ENCODE peak calls at places on chromosomes 16 and 17, in four cellular contexts. One of them, this sample, is unnamed.

GRCh38 chr17:16986391-16986790 is 14.5 kb upstream of the TNFRSF13B start:
- DNase-seq in PC-3: peak; percentile 36
- DNase-seq in mammary epithelial cell: no peak
- DNase-seq in IMR-90: peak; percentile 52
- DNase-seq in this sample: no peak

GRCh38 chr17:2042355-2042929 is 620 bp downstream of the OVCA2 start:
- DNase-seq in PC-3: no peak
- DNase-seq in mammary epithelial cell: no peak
- DNase-seq in IMR-90: no peak
- DNase-seq in this sample: no peak

GRCh38 chr16:11138769-11139623 is 117.0 kb downstream of the SOCS1 start:
- DNase-seq in PC-3: no peak
- DNase-seq in mammary epithelial cell: no peak
- DNase-seq in IMR-90: peak; percentile 44
- DNase-seq in this sample: no peak

GRCh38 chr17:10063730-10064221 is 134.6 kb downstream of the GAS7 start:
- DNase-seq in PC-3: no peak
- DNase-seq in mammary epithelial cell: no peak
- DNase-seq in IMR-90: peak; percentile 31
- DNase-seq in this sample: no peak

GRCh38 chr17:48588074-48588415 is 2.0 kb downstream of the HOXB3 start:
- DNase-seq in PC-3: no peak
- DNase-seq in mammary epithelial cell: no peak
- DNase-seq in IMR-90: no peak
- DNase-seq in this sample: no peak

GRCh38 chr17:43399839-43400328 is 1.1 kb downstream of the ARL4D start:
- DNase-seq in PC-3: no peak
- DNase-seq in mammary epithelial cell: no peak
- DNase-seq in IMR-90: no peak
- DNase-seq in this sample: no peak

GRCh38 chr16:23962001-23962400 is 126.2 kb downstream of the PRKCB start:
- DNase-seq in PC-3: no peak
- DNase-seq in mammary epithelial cell: no peak
- DNase-seq in IMR-90: no peak
- DNase-seq in this sample: no peak

GRCh38 chr17:42866631-42867575 is 15.9 kb downstream of the AOC3 start:
- DNase-seq in PC-3: no peak
- DNase-seq in mammary epithelial cell: no peak
- DNase-seq in IMR-90: no peak
- DNase-seq in this sample: no peak

GRCh38 chr17:4511199-4511932 is 12.7 kb downstream of the SPNS2 start:
- DNase-seq in PC-3: no peak
- DNase-seq in mammary epithelial cell: no peak
- DNase-seq in IMR-90: no peak
- DNase-seq in this sample: no peak

GRCh38 chr17:58615768-58616659 is 75.8 kb downstream of the TEX14 start:
- DNase-seq in PC-3: no peak
- DNase-seq in mammary epithelial cell: no peak
- DNase-seq in IMR-90: no peak
- DNase-seq in this sample: no peak

GRCh38 chr17:76612977-76613851 is 27.6 kb upstream of the ST6GALNAC2 start:
- DNase-seq in PC-3: no peak
- DNase-seq in mammary epithelial cell: peak; percentile 72
- DNase-seq in IMR-90: no peak
- DNase-seq in this sample: peak; percentile 94
- H3K4me3 ChIP-seq in PC-3: no peak overlapping the region
- H3K4me3 ChIP-seq in mammary epithelial cell: no peak overlapping the region
- H3K4me3 ChIP-seq in IMR-90: no peak overlapping the region
- H3K4me3 ChIP-seq in this sample: no peak overlapping the region

GRCh38 chr16:83967091-83967490 is 953 bp upstream of the NECAB2 start:
- DNase-seq in PC-3: no peak
- DNase-seq in mammary epithelial cell: no peak
- DNase-seq in IMR-90: no peak
- DNase-seq in this sample: no peak

GRCh38 chr16:83965444-83966152 is 2.4 kb upstream of the NECAB2 start:
- DNase-seq in PC-3: no peak
- DNase-seq in mammary epithelial cell: no peak
- DNase-seq in IMR-90: no peak
- DNase-seq in this sample: no peak

GRCh38 chr16:83966153-83966696 is 1.8 kb upstream of the NECAB2 start:
- DNase-seq in PC-3: no peak
- DNase-seq in mammary epithelial cell: no peak
- DNase-seq in IMR-90: no peak
- DNase-seq in this sample: no peak

GRCh38 chr16:83963277-83964119 is 4.5 kb upstream of the NECAB2 start:
- DNase-seq in PC-3: no peak
- DNase-seq in mammary epithelial cell: no peak
- DNase-seq in IMR-90: no peak
- DNase-seq in this sample: no peak

DNA sequence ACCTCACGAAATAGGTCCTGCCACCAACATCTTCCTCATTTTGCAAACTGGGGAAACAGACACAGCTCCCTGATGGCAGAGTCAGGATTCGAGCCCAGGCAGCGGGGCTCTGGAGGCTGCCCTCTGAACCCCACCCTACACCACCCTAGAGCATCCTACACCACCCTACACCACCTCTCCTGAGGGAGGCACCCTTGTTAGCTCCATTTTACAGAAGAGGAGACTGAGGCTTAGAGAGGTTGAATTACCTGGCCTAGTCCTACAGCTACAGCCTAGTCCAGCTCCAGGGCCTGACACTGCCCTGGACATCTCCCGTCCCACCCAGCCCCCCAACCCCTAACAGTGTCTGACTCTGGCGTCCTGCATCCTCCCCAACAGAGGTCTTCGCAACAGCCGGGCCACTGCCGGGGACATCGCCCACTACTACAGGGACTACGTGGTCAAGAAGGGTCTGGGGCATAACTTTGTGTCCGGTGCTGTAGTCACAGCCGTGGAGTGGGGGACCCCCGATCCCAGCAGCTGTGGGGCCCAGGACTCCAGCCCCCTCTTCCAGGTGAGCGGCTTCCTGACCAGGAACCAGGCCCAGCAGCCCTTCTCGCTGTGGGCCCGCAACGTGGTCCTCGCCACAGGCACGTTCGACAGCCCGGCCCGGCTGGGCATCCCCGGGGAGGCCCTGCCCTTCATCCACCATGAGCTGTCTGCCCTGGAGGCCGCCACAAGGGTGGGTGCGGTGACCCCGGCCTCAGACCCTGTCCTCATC is 3.2 kb upstream of the NECAB2 start:
- DNase-seq in PC-3: no peak
- DNase-seq in mammary epithelial cell: no peak
- DNase-seq in IMR-90: no peak
- DNase-seq in this sample: no peak
- H4K20me1 ChIP-seq in PC-3: no peaks in the 10 kb centered on the region
- H4K20me1 ChIP-seq in mammary epithelial cell: no peaks in the 10 kb centered on the region
- H4K20me1 ChIP-seq in IMR-90: no peaks in the 10 kb centered on the region
- H4K20me1 ChIP-seq in this sample: no peaks in the 10 kb centered on the region

DNA sequence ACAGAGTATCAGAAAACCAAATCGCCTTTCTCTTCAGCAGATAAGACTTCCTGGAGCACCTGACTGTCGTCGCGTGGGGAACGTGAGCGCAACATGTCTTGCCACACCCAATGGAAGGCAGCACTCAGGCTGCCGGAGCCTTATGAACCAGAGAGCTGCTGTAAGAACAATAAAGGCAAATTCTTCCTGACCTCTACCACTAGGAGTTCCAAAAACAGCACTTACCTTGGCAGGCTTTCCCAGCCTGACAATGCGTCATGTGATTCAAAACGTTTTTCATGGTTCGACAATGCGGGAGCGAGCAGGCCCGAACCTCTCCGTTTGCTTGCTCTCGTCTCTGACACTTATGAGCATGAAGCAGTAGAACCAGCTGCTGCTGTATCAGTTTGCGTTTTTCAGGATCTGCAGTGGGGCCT is 75.8 kb upstream of the TRAP1 start:
- DNase-seq in PC-3: no peak
- DNase-seq in mammary epithelial cell: no peak
- DNase-seq in IMR-90: no peak
- DNase-seq in this sample: no peak
- TF ChIP-seq CTCF in PC-3: no peak
- TF ChIP-seq CTCF in mammary epithelial cell: peak; percentile 6
- TF ChIP-seq CTCF in IMR-90: no peak
- TF ChIP-seq CTCF in this sample: no peak

DNA sequence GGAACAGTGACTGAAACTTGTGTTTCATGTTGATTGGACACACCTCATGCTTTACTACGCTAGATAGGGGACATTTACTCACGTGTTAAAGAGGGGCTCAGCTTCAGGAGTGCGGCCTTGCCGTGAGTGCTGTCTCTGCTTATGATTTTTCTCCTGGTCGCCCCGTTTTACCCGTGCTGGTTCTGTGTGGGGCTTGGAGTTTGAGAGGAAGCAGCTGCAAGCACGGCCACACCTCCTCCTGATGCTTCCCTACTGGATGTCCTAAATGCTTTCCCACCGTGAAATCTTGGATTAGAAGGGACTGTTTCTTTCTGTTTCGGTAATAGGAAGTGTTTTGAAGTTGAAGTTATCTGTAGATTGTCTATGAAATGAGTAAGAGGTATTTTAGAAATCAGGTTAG is 54.0 kb upstream of the ZNF750 start:
- DNase-seq in PC-3: no peak
- DNase-seq in mammary epithelial cell: no peak
- DNase-seq in IMR-90: peak; percentile 8
- DNase-seq in this sample: no peak
- H3K4me3 ChIP-seq in PC-3: no peak overlapping the region
- H3K4me3 ChIP-seq in mammary epithelial cell: no peak overlapping the region
- H3K4me3 ChIP-seq in IMR-90: no peak overlapping the region
- H3K4me3 ChIP-seq in this sample: no peak overlapping the region

GRCh38 chr16:4855371-4855770 is 8.1 kb downstream of the UBN1 start:
- DNase-seq in PC-3: no peak
- DNase-seq in mammary epithelial cell: peak; percentile 32
- DNase-seq in IMR-90: no peak
- DNase-seq in this sample: no peak

GRCh38 chr16:4847774-4848587 is 700 bp downstream of the UBN1 start:
- DNase-seq in PC-3: peak; percentile 68
- DNase-seq in mammary epithelial cell: peak; percentile 62
- DNase-seq in IMR-90: peak; percentile 64
- DNase-seq in this sample: peak; percentile 48

GRCh38 chr16:4855804-4856203 is 8.5 kb downstream of the UBN1 start:
- DNase-seq in PC-3: no peak
- DNase-seq in mammary epithelial cell: no peak
- DNase-seq in IMR-90: no peak
- DNase-seq in this sample: no peak

GRCh38 chr16:4850211-4850610 is 2.9 kb downstream of the UBN1 start:
- DNase-seq in PC-3: no peak
- DNase-seq in mammary epithelial cell: no peak
- DNase-seq in IMR-90: peak; percentile 6
- DNase-seq in this sample: no peak

DNA sequence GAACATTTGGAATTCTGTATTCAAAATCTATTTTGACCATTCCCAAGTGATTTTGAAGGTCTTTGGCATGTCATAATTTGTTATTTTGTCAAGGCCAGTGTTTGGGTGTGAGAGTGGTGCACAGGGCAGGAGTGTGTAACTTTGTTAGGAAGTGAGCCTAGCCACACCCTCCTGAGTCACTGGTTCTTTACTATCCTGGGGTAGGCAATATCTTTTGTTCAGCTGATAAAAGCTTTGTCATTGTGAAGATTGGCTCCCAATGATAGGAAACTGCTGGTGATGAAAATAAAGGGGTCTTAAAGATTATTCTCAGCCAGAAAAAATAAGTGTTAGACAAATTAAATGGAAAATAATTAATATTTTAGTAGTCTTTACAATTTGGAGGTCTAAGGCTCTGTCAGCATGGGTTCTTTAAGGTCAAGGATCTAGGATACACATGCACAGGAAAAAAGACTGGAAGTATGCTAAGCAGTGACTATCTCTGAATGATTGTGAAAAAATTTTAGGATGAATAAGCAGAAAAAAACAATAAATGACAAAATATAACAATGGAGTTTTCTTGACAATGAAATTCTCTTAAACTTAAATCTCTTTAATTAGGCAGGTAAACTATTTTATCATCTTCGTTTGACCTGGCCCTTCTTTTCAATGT is 5.1 kb downstream of the UBN1 start:
- DNase-seq in PC-3: peak; percentile 56
- DNase-seq in mammary epithelial cell: peak; percentile 48
- DNase-seq in IMR-90: peak; percentile 16
- DNase-seq in this sample: peak; percentile 40
- H4K20me1 ChIP-seq in PC-3: peaks cover 12% of the 10 kb centered on the region
- H4K20me1 ChIP-seq in mammary epithelial cell: no peaks in the 10 kb centered on the region
- H4K20me1 ChIP-seq in IMR-90: peaks cover 41% of the 10 kb centered on the region
- H4K20me1 ChIP-seq in this sample: peaks cover 26% of the 10 kb centered on the region

This sample was measured in PC-9.